ENCODE peak calls at places on chromosomes 16 and 17, in six cellular contexts. P is heart left ventricle, H is tibial nerve, Y is Peyer's patch, F is upper lobe of left lung, N is endothelial cell of umbilical vein. E is an unnamed sample.

GRCh38 chr16:49543315-49543946 is 169.8 kb downstream of the C16orf78 start:
- DNase-seq in F (no peak), N (no peak), H (no peak), P (no peak), Y (peak), E (no peak)

GRCh38 chr17:81020767-81021497 is 14.0 kb upstream of the BAIAP2 start:
- DNase-seq in H (no peak), P (peak), F (peak), Y (peak), N (no peak), E (no peak)

GRCh38 chr16:23571895-23572294 is 14.4 kb downstream of the UBFD1 start:
- DNase-seq in Y (no peak), N (no peak), P (no peak), F (no peak), H (no peak), E (no peak)

GRCh38 chr17:72487731-72488325 is 367.0 kb downstream of the SOX9 start:
- DNase-seq in N (no peak), Y (no peak), H (no peak), P (no peak), F (no peak), E (no peak)

GRCh38 chr16:74774223-74775139 is at the start of gene FA2H:
- DNase-seq in N (peak), P (peak), Y (peak), H (no peak), F (peak), E (peak)

GRCh38 chr17:77453613-77454559 is 313.1 kb downstream of the SEC14L1 start:
- DNase-seq in P (no peak), H (no peak), Y (peak), N (no peak), F (peak), E (no peak)

GRCh38 chr16:23823475-23824407 is 12.0 kb upstream of the PRKCB start:
- DNase-seq in Y (no peak), F (no peak), N (no peak), H (no peak), P (no peak), E (no peak)

GRCh38 chr16:72189865-72190371 is 18.0 kb upstream of the PMFBP1 start:
- DNase-seq in N (peak), F (peak), P (no peak), Y (no peak), H (no peak), E (no peak)

GRCh38 chr16:81509404-81509803 is 64.8 kb downstream of the CMIP start:
- DNase-seq in H (no peak), N (no peak), F (no peak), Y (peak), P (no peak), E (no peak)

GRCh38 chr17:76265624-76266243 is 586 bp downstream of the UBALD2 start:
- DNase-seq in F (peak), Y (peak), N (peak), P (peak), H (peak), E (no peak)

GRCh38 chr17:67606471-67606870 is 111.3 kb upstream of the NOL11 start:
- DNase-seq in N (peak), H (no peak), Y (no peak), F (no peak), P (no peak), E (no peak)

GRCh38 chr16:54651851-54652770 is 278.6 kb upstream of the IRX5 start:
- DNase-seq in F (peak), P (no peak), H (no peak), N (no peak), Y (no peak), E (no peak)

GRCh38 chr16:30541502-30542329 is 7.1 kb upstream of the ZNF747 start:
- DNase-seq in F (no peak), H (no peak), Y (no peak), P (no peak), N (peak), E (no peak)

GRCh38 chr17:59804910-59805381 is 87.8 kb downstream of the TUBD1 start:
- DNase-seq in H (no peak), P (no peak), Y (no peak), F (no peak), N (no peak), E (no peak)

GRCh38 chr16:67390816-67391423 is 2.4 kb downstream of the TPPP3 start:
- DNase-seq in P (no peak), Y (no peak), H (no peak), F (no peak), N (no peak), E (no peak)

GRCh38 chr17:59027750-59028149 is 78.9 kb downstream of the TRIM37 start:
- DNase-seq in P (no peak), Y (no peak), N (no peak), H (no peak), F (no peak), E (no peak)

GRCh38 chr16:74830646-74831045 is 56.0 kb upstream of the FA2H start:
- DNase-seq in F (no peak), N (no peak), Y (no peak), H (no peak), P (no peak), E (no peak)

GRCh38 chr16:61892531-61892930 is 143.7 kb downstream of the CDH8 start:
- DNase-seq in P (no peak), Y (no peak), N (no peak), H (no peak), F (no peak), E (no peak)

GRCh38 chr16:31400191-31400590 is 7.1 kb downstream of the ITGAD start:
- DNase-seq in H (no peak), Y (no peak), N (no peak), F (peak), P (no peak), E (no peak)

GRCh38 chr16:30969246-30969842 is 11.8 kb downstream of the SETD1A start:
- DNase-seq in Y (no peak), P (no peak), F (no peak), N (no peak), H (no peak), E (no peak)

GRCh38 chr16:23114131-23114904 is 34.9 kb downstream of the USP31 start:
- DNase-seq in F (no peak), P (no peak), Y (no peak), N (no peak), H (no peak), E (no peak)

GRCh38 chr17:27381007-27381501 is 75.2 kb upstream of the KSR1 start:
- DNase-seq in F (peak), Y (peak), P (peak), N (peak), H (peak), E (no peak)

GRCh38 chr17:9951803-9952202 is 46.7 kb upstream of the RCVRN start:
- DNase-seq in H (no peak), Y (no peak), F (no peak), N (no peak), P (no peak), E (no peak)

GRCh38 chr17:75979705-75980187 is 706 bp downstream of the TEN1 start:
- DNase-seq in F (peak), H (no peak), P (no peak), N (no peak), Y (no peak), E (no peak)

GRCh38 chr17:39027037-39027436 is 59.8 kb upstream of the FBXO47 start:
- DNase-seq in H (peak), F (peak), Y (peak), N (no peak), P (peak), E (no peak)

GRCh38 chr17:40071720-40072480 is 9.1 kb downstream of the THRA start:
- DNase-seq in P (peak), H (peak), Y (peak), F (peak), N (peak), E (peak)

GRCh38 chr17:57868007-57868774 is 18.3 kb upstream of the MRPS23 start:
- DNase-seq in F (peak), H (peak), N (peak), P (peak), Y (peak), E (peak)

GRCh38 chr16:84895016-84895415 is 75.2 kb downstream of the CRISPLD2 start:
- DNase-seq in N (no peak), H (no peak), P (no peak), Y (no peak), F (no peak), E (no peak)

GRCh38 chr17:77455111-77455877 is 314.5 kb downstream of the SEC14L1 start:
- DNase-seq in N (no peak), F (no peak), H (peak), Y (no peak), P (no peak), E (no peak)

GRCh38 chr16:54118846-54119245 is 167.7 kb downstream of the IRX3 start:
- DNase-seq in N (no peak), F (no peak), P (no peak), H (no peak), Y (no peak), E (no peak)

GRCh38 chr17:80099291-80100034 is 1.9 kb upstream of the GAA start:
- DNase-seq in N (no peak), H (no peak), P (peak), F (no peak), Y (no peak), E (no peak)

GRCh38 chr17:28421775-28422305 is 15.8 kb upstream of the SLC46A1 start:
- DNase-seq in Y (no peak), P (no peak), F (peak), N (no peak), H (no peak), E (no peak)

GRCh38 chr17:82200743-82201497 is 11.7 kb downstream of the CCDC57 start:
- DNase-seq in H (no peak), P (no peak), Y (no peak), N (no peak), F (no peak), E (no peak)

GRCh38 chr16:11614587-11615175 is 28.0 kb upstream of the LITAF start:
- DNase-seq in H (no peak), N (no peak), Y (no peak), F (no peak), P (no peak), E (no peak)

GRCh38 chr17:16438173-16438556 is 22.8 kb downstream of the TRPV2 start:
- DNase-seq in P (no peak), N (no peak), H (no peak), Y (no peak), F (no peak), E (no peak)

GRCh38 chr17:16438557-16439302 is 23.4 kb downstream of the TRPV2 start:
- DNase-seq in F (peak), N (peak), Y (peak), P (peak), H (peak), E (peak)

GRCh38 chr17:16440814-16441629 is 25.7 kb downstream of the TRPV2 start:
- DNase-seq in Y (no peak), N (no peak), H (no peak), F (no peak), P (no peak), E (no peak)

GRCh38 chr17:16439303-16439791 is 24.0 kb downstream of the TRPV2 start:
- DNase-seq in F (peak), Y (no peak), P (peak), N (no peak), H (no peak), E (no peak)

GRCh38 chr17:16439867-16440351 is 24.5 kb downstream of the TRPV2 start:
- DNase-seq in H (no peak), Y (no peak), P (no peak), F (peak), N (peak), E (no peak)
- TF ChIP-seq POLR2A in H (no peak), Y (no peak), P (no peak), F (no peak), N (no peak), E (no peak)

DNA sequence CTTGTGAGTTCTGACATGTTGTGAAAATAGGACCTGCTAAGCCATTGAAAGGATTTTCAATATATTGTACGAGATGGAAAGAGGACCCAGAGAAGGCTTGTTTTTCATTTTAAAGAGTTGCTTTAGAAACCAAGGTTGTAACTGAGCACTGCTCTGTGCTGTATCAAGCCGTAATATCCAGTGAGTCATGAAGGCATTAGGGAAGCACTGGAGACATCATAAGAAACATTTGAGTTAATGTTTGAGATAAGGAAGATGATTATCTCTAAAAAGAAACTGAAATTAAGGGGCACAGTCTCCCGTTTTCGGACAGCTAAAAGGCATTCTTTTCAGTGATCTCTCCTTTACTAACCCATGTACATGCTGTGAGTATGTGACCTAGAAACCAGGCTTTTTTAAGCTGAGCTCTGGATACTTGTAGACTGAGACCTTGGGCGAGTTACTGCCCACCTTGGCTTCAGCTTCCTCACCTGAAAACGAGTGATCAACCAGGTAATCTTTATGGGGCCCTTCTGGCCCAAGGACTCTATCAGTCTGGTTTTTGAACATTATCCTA is 149.2 kb upstream of the TBX2 start:
- DNase-seq in P (no peak), F (no peak), N (no peak), H (no peak), Y (no peak), E (no peak)
- H3K4me3 ChIP-seq in P (no peak), F (no peak), N (no peak), H (no peak), Y (no peak), E (no peak)

DNA sequence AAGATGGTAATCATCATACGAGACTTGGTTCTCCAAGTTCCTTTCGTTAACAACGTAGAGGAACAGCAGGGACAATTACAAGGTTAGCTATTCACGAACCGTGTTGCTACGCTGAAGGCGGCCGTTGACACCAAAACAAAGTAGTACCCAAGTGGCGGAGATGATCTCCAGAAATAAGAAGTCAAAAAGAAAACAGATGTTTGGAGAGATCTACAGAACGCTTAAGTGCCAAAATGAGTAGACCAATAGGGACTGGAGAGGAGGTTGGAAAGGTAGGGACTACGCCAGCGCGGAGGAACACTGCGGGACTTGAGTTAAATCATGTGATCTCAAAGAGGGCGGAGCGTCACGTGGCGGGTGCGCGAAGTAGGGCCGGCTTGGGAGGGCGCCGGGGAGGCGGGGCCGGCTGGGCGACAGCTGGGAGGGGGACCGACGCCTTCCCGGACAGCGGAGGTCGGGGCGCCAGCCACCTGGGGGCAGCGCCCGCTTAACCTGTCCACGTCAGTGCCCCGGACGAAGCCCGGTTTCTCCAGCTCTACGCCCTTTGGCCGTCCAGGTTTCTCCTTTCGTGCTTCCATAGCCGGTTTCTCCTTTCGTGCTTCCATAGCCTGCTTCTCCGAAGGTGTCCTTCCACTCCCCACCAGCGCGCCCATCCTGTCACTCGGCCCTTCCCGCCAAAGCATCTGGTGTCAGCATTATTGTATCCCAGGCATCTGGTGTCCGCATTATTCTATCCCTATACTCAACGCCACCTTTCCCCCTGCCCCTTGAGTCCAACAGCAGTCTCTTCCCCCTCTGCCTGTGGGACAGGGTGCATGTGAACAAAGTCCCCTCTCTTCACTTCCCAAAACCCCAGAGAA is 698 bp upstream of the GABARAP start:
- DNase-seq in F (peak), H (peak), N (peak), Y (peak), P (peak), E (peak)
- TF ChIP-seq CTCF in F (no peak), H (no peak), N (no peak), Y (no peak), P (no peak), E (peak)

GRCh38 chr16:88647178-88648070 is 3.4 kb downstream of the CYBA start:
- DNase-seq in H (no peak), P (no peak), N (no peak), F (no peak), Y (no peak), E (no peak)
- TF ChIP-seq POLR2A in H (no peak), P (no peak), N (no peak), F (no peak), Y (no peak), E (no peak)

GRCh38 chr17:1109606-1110523 is 69.9 kb downstream of the ABR start:
- DNase-seq in N (no peak), F (no peak), Y (peak), H (no peak), P (peak), E (no peak)
- H3K4me3 ChIP-seq in N (peak), F (peak), Y (peak), H (peak), P (peak), E (peak)

GRCh38 chr16:70680495-70681381 is 5.1 kb downstream of the MTSS2 start:
- DNase-seq in N (no peak), P (peak), H (no peak), F (no peak), Y (no peak), E (no peak)
- TF ChIP-seq CTCF in N (no peak), P (no peak), H (no peak), F (no peak), Y (no peak), E (no peak)